ENCODE peak calls at places on chromosomes 6 and 20, in seven cellular contexts. One of them, this sample, is unnamed.

GRCh38 chr6:10837997-10838793 is at the start of gene MAK:
- DNase-seq in SHP77 treated with DMSO at 0.1 percent for 48 hours: peak
- DNase-seq in MG63: peak
- DNase-seq in AML-193: peak
- DNase-seq in memory B cell: peak
- DNase-seq in T-helper 17 cell: peak
- DNase-seq in upper lobe of right lung: peak
- DNase-seq in this sample: peak

GRCh38 chr6:25661129-25661779 is 9.2 kb downstream of the SCGN start:
- DNase-seq in SHP77 treated with DMSO at 0.1 percent for 48 hours: no peak
- DNase-seq in upper lobe of right lung: no peak
- DNase-seq in memory B cell: no peak
- DNase-seq in MG63: no peak
- DNase-seq in AML-193: no peak
- DNase-seq in T-helper 17 cell: no peak
- DNase-seq in this sample: no peak

GRCh38 chr6:38508894-38509293 is 130.8 kb downstream of the BTBD9 start:
- DNase-seq in T-helper 17 cell: no peak
- DNase-seq in memory B cell: no peak
- DNase-seq in SHP77 treated with DMSO at 0.1 percent for 48 hours: no peak
- DNase-seq in MG63: no peak
- DNase-seq in AML-193: peak
- DNase-seq in upper lobe of right lung: no peak
- DNase-seq in this sample: no peak

GRCh38 chr6:82348130-82348529 is 15.5 kb upstream of the TPBG start:
- DNase-seq in upper lobe of right lung: no peak
- DNase-seq in T-helper 17 cell: no peak
- DNase-seq in SHP77 treated with DMSO at 0.1 percent for 48 hours: no peak
- DNase-seq in memory B cell: no peak
- DNase-seq in MG63: no peak
- DNase-seq in AML-193: no peak
- DNase-seq in this sample: no peak

GRCh38 chr6:131160254-131160758 is 25.0 kb downstream of the AKAP7 start:
- DNase-seq in memory B cell: no peak
- DNase-seq in T-helper 17 cell: no peak
- DNase-seq in MG63: no peak
- DNase-seq in upper lobe of right lung: no peak
- DNase-seq in AML-193: no peak
- DNase-seq in SHP77 treated with DMSO at 0.1 percent for 48 hours: no peak
- DNase-seq in this sample: no peak

GRCh38 chr20:57323034-57323433 is 6.6 kb upstream of the SPO11 start:
- DNase-seq in upper lobe of right lung: no peak
- DNase-seq in SHP77 treated with DMSO at 0.1 percent for 48 hours: no peak
- DNase-seq in memory B cell: no peak
- DNase-seq in AML-193: no peak
- DNase-seq in MG63: peak
- DNase-seq in T-helper 17 cell: no peak
- DNase-seq in this sample: no peak

GRCh38 chr6:138999949-139000725 is 12.1 kb upstream of the REPS1 start:
- DNase-seq in T-helper 17 cell: no peak
- DNase-seq in MG63: no peak
- DNase-seq in SHP77 treated with DMSO at 0.1 percent for 48 hours: no peak
- DNase-seq in upper lobe of right lung: no peak
- DNase-seq in AML-193: peak
- DNase-seq in memory B cell: no peak
- DNase-seq in this sample: no peak

GRCh38 chr20:49615401-49616153 is 47.6 kb upstream of the PTGIS start:
- DNase-seq in MG63: peak
- DNase-seq in T-helper 17 cell: no peak
- DNase-seq in SHP77 treated with DMSO at 0.1 percent for 48 hours: no peak
- DNase-seq in AML-193: no peak
- DNase-seq in upper lobe of right lung: peak
- DNase-seq in memory B cell: no peak
- DNase-seq in this sample: no peak

GRCh38 chr6:138509371-138509770 is 10.1 kb upstream of the NHSL1 start:
- DNase-seq in AML-193: peak
- DNase-seq in SHP77 treated with DMSO at 0.1 percent for 48 hours: peak
- DNase-seq in upper lobe of right lung: no peak
- DNase-seq in memory B cell: no peak
- DNase-seq in MG63: no peak
- DNase-seq in T-helper 17 cell: no peak
- DNase-seq in this sample: no peak

GRCh38 chr20:2528671-2529070 is 7.7 kb upstream of the TMC2 start:
- DNase-seq in MG63: no peak
- DNase-seq in SHP77 treated with DMSO at 0.1 percent for 48 hours: no peak
- DNase-seq in memory B cell: no peak
- DNase-seq in AML-193: no peak
- DNase-seq in upper lobe of right lung: no peak
- DNase-seq in T-helper 17 cell: no peak
- DNase-seq in this sample: no peak

GRCh38 chr6:100612101-100612500 is 147.4 kb upstream of the SIM1 start:
- DNase-seq in memory B cell: no peak
- DNase-seq in SHP77 treated with DMSO at 0.1 percent for 48 hours: no peak
- DNase-seq in MG63: no peak
- DNase-seq in AML-193: no peak
- DNase-seq in T-helper 17 cell: no peak
- DNase-seq in upper lobe of right lung: no peak
- DNase-seq in this sample: no peak

GRCh38 chr6:159126590-159126989 is 42.6 kb upstream of the FNDC1 start:
- DNase-seq in upper lobe of right lung: no peak
- DNase-seq in SHP77 treated with DMSO at 0.1 percent for 48 hours: no peak
- DNase-seq in T-helper 17 cell: no peak
- DNase-seq in memory B cell: no peak
- DNase-seq in MG63: no peak
- DNase-seq in AML-193: no peak
- DNase-seq in this sample: no peak